ENCODE peak calls at places on chromosome 12, in six cellular contexts. D, Q, P, B, T and A are unnamed samples.

GRCh38 chr12:16350682-16351081 is 3.2 kb downstream of the MGST1 start:
- DNase-seq in T (no peak), B (peak), Q (no peak), D (peak), P (peak), A (no peak)

GRCh38 chr12:69821441-69822204 is 3.4 kb upstream of the MYRFL start:
- DNase-seq in B (no peak), D (peak), T (no peak), P (peak), Q (no peak), A (peak)

GRCh38 chr12:25689996-25690501 is 137.0 kb upstream of the LMNTD1 start:
- DNase-seq in Q (peak), B (no peak), D (peak), T (no peak), P (no peak), A (no peak)

GRCh38 chr12:30975581-30975980 is 49.0 kb downstream of the TSPAN11 start:
- DNase-seq in Q (no peak), P (no peak), D (peak), B (no peak), T (no peak), A (no peak)

GRCh38 chr12:12723681-12724420 is 6.7 kb downstream of the CDKN1B start:
- DNase-seq in T (no peak), Q (no peak), P (no peak), B (peak), D (peak), A (peak)

GRCh38 chr12:18430425-18431048 is 169.2 kb downstream of the PIK3C2G start:
- DNase-seq in Q (peak), B (no peak), P (no peak), D (no peak), T (peak), A (peak)

GRCh38 chr12:49364989-49365388 is 2.3 kb upstream of the SPATS2 start:
- DNase-seq in B (no peak), D (peak), Q (no peak), T (no peak), P (peak), A (no peak)

GRCh38 chr12:89768586-89769482 is 60.2 kb upstream of the ATP2B1 start:
- DNase-seq in D (peak), B (no peak), Q (no peak), P (peak), T (no peak), A (no peak)

GRCh38 chr12:71731439-71732356 is 23.0 kb upstream of the RAB21 start:
- DNase-seq in T (no peak), B (no peak), Q (no peak), D (peak), P (peak), A (no peak)

GRCh38 chr12:66755727-66756395 is 77.0 kb upstream of the GRIP1 start:
- DNase-seq in Q (no peak), T (no peak), B (no peak), P (no peak), D (no peak), A (no peak)